ENCODE peak calls at places on chromosomes 12 and 14, in four cellular contexts. U is AG04450, D is thoracic aorta, H is heart right ventricle. V is an unnamed sample.

GRCh38 chr12:132170094-132170636 is 25.9 kb downstream of the NOC4L start:
- DNase-seq in U (no peak), D (no peak), H (no peak), V (no peak)

GRCh38 chr12:52147367-52147972 is 44.3 kb downstream of the KRT80 start:
- DNase-seq in U (peak; percentile 96), D (peak; percentile 91), H (peak; percentile 88), V (peak; percentile 99)

GRCh38 chr12:3725267-3726115 is 27.4 kb downstream of the CRACR2A start:
- DNase-seq in U (no peak), D (no peak), H (no peak), V (no peak)

GRCh38 chr12:80937391-80938238 is at the start of gene LIN7A:
- DNase-seq in U (no peak), D (no peak), H (peak; percentile 48), V (no peak)

GRCh38 chr14:104355101-104355691 is 216.8 kb downstream of the KIF26A start:
- DNase-seq in U (no peak), D (no peak), H (no peak), V (no peak)

GRCh38 chr14:45284802-45285201 is 31.8 kb upstream of the MIS18BP1 start:
- DNase-seq in U (no peak), D (no peak), H (no peak), V (no peak)

GRCh38 chr12:27841392-27841882 is 61.4 kb upstream of the MANSC4 start:
- DNase-seq in U (no peak), D (no peak), H (no peak), V (peak; percentile 33)

GRCh38 chr12:50014342-50014741 is 11.0 kb downstream of the RACGAP1 start:
- DNase-seq in U (no peak), D (no peak), H (no peak), V (no peak)

GRCh38 chr12:126342866-126343265 is 1277.6 kb downstream of the AACS start:
- DNase-seq in U (no peak), D (no peak), H (no peak), V (no peak)

GRCh38 chr12:91998316-91998715 is 147.3 kb downstream of the BTG1 start:
- DNase-seq in U (no peak), D (no peak), H (no peak), V (no peak)

GRCh38 chr14:58749066-58749669 is 111.4 kb downstream of the DACT1 start:
- DNase-seq in U (peak; percentile 93), D (no peak), H (no peak), V (peak; percentile 45)

GRCh38 chr14:105061428-105062047 is 3.7 kb downstream of the GPR132 start:
- DNase-seq in U (no peak), D (no peak), H (peak; percentile 59), V (no peak)

GRCh38 chr14:33781267-33781666 is 169.6 kb downstream of the EGLN3 start:
- DNase-seq in U (no peak), D (no peak), H (no peak), V (no peak)

GRCh38 chr12:128259556-128260070 is 7.4 kb upstream of the TMEM132C start:
- DNase-seq in U (no peak), D (no peak), H (no peak), V (no peak)

DNA sequence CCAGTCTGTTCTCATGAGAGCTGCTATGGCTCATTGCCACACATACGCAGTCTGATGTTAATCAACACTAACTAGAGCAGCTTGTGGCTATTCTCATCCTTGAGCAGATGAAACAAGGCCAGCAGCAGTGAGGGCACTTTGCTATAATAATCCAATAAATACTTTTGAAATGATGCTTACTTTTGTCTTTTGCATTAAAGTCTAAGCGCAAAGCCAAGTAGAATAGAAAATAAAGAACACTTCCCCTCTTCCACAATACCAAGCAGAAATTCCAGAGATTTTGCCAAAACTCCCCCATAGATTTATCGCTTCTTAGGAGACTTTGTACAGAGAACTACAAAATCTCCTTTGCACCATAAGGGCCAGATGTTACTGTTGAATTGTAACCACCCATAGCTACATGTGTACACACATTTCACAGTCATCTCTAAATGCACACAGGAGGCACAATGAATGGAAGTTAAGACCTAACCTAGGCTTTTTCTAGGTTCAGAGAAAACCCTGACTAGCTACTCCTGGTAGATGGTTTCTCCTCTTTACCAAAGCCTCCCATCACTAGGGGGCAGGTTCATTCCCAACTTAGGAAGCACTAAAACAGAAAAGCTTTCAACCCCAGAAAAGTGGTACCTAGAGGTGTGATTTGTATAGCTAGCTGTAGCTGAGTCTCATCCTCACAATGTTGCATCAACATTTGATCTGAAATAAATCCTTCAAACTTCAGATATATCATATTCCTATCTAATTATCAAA is 119.3 kb downstream of the HMGA2 start:
- DNase-seq in U (no peak), D (no peak), H (no peak), V (no peak)
- TF ChIP-seq CTCF in U (peak; percentile 27), D (no peak), H (no peak), V (peak; percentile 31)

GRCh38 chr14:61768240-61768639 is 6.0 kb downstream of the SNAPC1 start:
- DNase-seq in U (no peak), D (no peak), H (no peak), V (no peak)

GRCh38 chr14:61769893-61770292 is 7.7 kb downstream of the SNAPC1 start:
- DNase-seq in U (no peak), D (no peak), H (no peak), V (no peak)

GRCh38 chr14:61764342-61765122 is 2.3 kb downstream of the SNAPC1 start:
- DNase-seq in U (no peak), D (no peak), H (no peak), V (no peak)

GRCh38 chr14:61765225-61765943 is 3.2 kb downstream of the SNAPC1 start:
- DNase-seq in U (no peak), D (no peak), H (no peak), V (no peak)

DNA sequence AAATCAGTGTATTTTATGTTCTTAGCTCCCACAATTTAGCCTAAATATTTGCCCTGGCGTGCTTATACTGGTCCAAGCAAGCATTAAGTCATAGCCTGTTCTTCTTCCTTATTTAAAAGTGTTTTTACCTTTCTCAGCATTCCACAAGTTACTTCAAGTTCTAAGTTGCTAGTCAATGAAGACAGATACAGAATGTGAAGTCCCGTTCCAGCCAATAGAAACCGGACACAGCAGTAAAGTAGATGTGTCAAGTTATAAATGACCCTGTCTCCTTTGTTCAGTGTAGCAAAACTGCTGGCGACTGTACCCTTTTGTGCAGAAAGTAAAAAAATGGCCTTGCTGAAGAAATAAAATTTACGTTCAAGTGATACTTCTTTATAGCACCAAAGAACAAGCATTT is 3.9 kb downstream of the SNAPC1 start:
- DNase-seq in U (no peak), D (no peak), H (no peak), V (no peak)
- H3K4me3 ChIP-seq in U (no peak overlapping the region), D (no peak overlapping the region), H (no peak overlapping the region), V (no peak overlapping the region)

DNA sequence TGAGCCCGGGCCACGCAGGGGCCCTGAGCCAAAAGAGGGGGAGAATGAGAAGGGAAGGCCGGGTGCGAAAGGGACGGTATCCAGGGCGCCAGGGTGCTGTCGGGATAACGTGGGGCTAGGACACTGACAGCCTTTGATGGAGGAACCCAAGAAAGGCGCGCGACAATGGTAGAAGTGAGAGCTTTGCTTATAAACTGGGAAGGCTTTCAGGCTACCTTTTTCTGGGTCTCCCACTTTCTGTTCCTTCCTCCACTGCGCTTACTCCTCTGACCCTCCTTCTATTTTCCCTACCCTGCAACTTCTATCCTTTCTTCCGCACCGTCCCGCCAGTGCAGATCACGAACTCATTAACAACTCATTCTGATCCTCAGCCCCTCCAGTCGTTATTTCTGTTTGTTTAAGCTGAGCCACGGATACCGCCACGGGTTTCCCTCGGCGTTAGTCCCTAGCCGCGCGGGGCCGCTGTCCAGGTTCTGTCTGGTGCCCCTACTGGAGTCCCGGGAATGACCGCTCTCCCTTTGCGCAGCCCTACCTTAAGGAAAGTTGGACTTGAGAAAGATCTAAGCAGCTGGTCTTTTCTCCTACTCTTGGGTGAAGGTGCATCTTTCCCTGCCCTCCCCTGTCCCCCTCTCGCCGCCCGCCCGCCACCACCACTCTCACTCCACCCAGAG is 3.0 kb downstream of the SSTR1 start:
- DNase-seq in U (no peak), D (no peak), H (peak; percentile 39), V (no peak)
- TF ChIP-seq CTCF in U (peak; percentile 51), D (no peak), H (peak; percentile 47), V (peak; percentile 54)

DNA sequence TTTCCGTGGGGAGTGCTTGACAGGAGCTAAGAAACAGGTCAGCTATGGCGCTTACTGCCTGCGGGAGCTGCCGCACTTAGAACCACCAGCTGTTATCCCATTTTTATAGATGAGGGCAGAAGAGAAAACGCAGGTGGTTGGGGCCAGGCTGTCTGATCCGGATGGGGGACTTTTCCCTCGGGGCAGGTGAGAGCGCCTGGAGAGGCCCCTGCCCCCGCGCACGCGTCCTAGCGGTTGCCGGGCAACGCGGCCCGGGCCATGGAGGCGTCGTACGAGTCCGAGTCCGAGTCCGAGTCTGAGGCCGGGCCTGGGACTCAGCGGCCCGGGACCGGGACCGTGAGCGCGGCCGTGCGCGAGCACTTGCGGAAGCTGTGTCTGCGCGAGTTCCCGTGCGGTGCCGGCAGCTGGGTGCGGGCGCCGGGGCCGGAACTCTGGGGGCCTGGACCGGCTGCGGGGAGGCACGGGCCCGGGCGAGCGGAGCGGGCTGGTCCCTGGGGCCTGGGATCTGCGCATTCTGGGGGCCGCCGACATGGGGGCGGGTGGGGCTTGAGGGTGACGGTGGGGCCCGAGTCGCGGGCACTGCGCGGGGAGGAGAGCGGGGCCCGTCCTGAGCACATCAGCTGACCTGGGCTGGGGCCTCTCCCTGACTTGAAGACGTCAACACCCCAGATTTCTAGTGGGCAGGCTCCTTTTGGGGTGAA is at the start of gene LRRC43:
- DNase-seq in U (no peak), D (no peak), H (no peak), V (no peak)
- H3K4me3 ChIP-seq in U (peak within 1 kb of the TSS; percentile 43), D (peak within 1 kb of the TSS; percentile 79), H (peak within 1 kb of the TSS; percentile 58), V (peak within 1 kb of the TSS; percentile 54)

GRCh38 chr12:8779862-8780261 is 42.6 kb upstream of the A2ML1 start:
- DNase-seq in U (no peak), D (no peak), H (no peak), V (no peak)

GRCh38 chr12:8779281-8779680 is 43.1 kb upstream of the A2ML1 start:
- DNase-seq in U (no peak), D (no peak), H (no peak), V (no peak)

GRCh38 chr12:8781326-8781725 is 41.1 kb upstream of the A2ML1 start:
- DNase-seq in U (no peak), D (no peak), H (no peak), V (no peak)

GRCh38 chr12:8784464-8784863 is 38.0 kb upstream of the A2ML1 start:
- DNase-seq in U (no peak), D (no peak), H (no peak), V (no peak)

DNA sequence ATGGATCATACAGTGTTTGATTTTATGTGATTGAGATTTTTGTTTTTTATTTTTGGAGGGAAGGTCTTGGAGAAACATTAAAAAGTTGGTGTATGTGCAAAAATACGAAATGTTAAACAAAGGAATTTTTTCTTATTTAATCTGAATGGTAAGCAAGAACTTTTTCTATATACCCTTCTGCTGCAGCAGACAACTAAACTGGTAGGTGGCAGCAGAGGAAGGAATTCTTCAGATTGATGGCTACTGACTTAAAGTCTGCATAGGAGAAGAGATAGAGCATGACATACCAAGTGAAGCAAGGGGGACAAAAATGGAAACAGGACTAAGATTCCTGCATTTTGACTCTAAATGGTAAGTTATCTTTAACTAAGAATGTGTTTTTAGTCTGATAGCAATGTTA is 42.0 kb upstream of the A2ML1 start:
- DNase-seq in U (peak; percentile 1), D (no peak), H (no peak), V (peak; percentile 11)
- TF ChIP-seq CTCF in U (peak; percentile 43), D (no peak), H (peak; percentile 55), V (peak; percentile 58)